ENCODE peak calls at places on chromosomes 13 and 19, in four cellular contexts. V is BJ, D is PC-9, Z is cardiac muscle cell. Y is an unnamed sample.

GRCh38 chr13:48595330-48596127 is 58.2 kb upstream of the CYSLTR2 start:
- DNase-seq in V (no peak), D (peak), Z (peak), Y (peak)

GRCh38 chr19:6712231-6712630 is 8.2 kb downstream of the C3 start:
- DNase-seq in V (no peak), D (no peak), Z (no peak), Y (no peak)

GRCh38 chr19:43901395-43902390 is 33.4 kb downstream of the ZNF45 start:
- DNase-seq in V (peak), D (peak), Z (peak), Y (peak)

GRCh38 chr19:49801966-49802661 is 11.0 kb downstream of the FUZ start:
- DNase-seq in V (peak), D (no peak), Z (peak), Y (peak)

GRCh38 chr13:52599853-52600603 is 42.2 kb upstream of the HNRNPA1L2 start:
- DNase-seq in V (no peak), D (peak), Z (peak), Y (no peak)

GRCh38 chr13:76856141-76856571 is 30.0 kb downstream of the KCTD12 start:
- DNase-seq in V (no peak), D (no peak), Z (peak), Y (peak)

GRCh38 chr19:16654151-16654550 is 5.8 kb downstream of the SMIM7 start:
- DNase-seq in V (no peak), D (no peak), Z (peak), Y (no peak)

GRCh38 chr19:29260477-29261317 is 47.7 kb upstream of the UQCRFS1 start:
- DNase-seq in V (no peak), D (no peak), Z (peak), Y (no peak)

GRCh38 chr13:104008571-104009435 is 942.6 kb upstream of the SLC10A2 start:
- DNase-seq in V (peak), D (no peak), Z (peak), Y (no peak)

GRCh38 chr19:30017172-30017571 is 75.1 kb downstream of the URI1 start:
- DNase-seq in V (no peak), D (no peak), Z (no peak), Y (no peak)

GRCh38 chr19:4059931-4060620 is 6.6 kb downstream of the ZBTB7A start:
- DNase-seq in V (no peak), D (peak), Z (peak), Y (no peak)

GRCh38 chr13:113647351-113648217 is 10.4 kb downstream of the ATP4B start:
- DNase-seq in V (no peak), D (peak), Z (peak), Y (peak)

GRCh38 chr19:23345838-23346237 is 49.4 kb downstream of the ZNF91 start:
- DNase-seq in V (no peak), D (no peak), Z (no peak), Y (no peak)

GRCh38 chr13:110698689-110699088 is 7.2 kb downstream of the CARS2 start:
- DNase-seq in V (no peak), D (no peak), Z (no peak), Y (no peak)

GRCh38 chr19:15249560-15249874 is 17.3 kb upstream of the EPHX3 start:
- DNase-seq in V (no peak), D (no peak), Z (no peak), Y (no peak)

GRCh38 chr19:53545271-53546065 is 7.5 kb downstream of the ZNF331 start:
- DNase-seq in V (peak), D (peak), Z (no peak), Y (no peak)

GRCh38 chr19:53540091-53540490 is 2.1 kb downstream of the ZNF331 start:
- DNase-seq in V (no peak), D (no peak), Z (no peak), Y (no peak)

GRCh38 chr19:53537523-53538377 is at the start of gene ZNF331:
- DNase-seq in V (no peak), D (peak), Z (peak), Y (no peak)

GRCh38 chr19:53538378-53539109 is 599 bp downstream of the ZNF331 start:
- DNase-seq in V (no peak), D (peak), Z (no peak), Y (no peak)

GRCh38 chr19:53541971-53542370 is 4.0 kb downstream of the ZNF331 start:
- DNase-seq in V (no peak), D (no peak), Z (no peak), Y (no peak)
- H3K4me3 ChIP-seq in V (no peak), D (no peak), Z (no peak), Y (no peak)

GRCh38 chr13:57557979-57558529 is 73.5 kb upstream of the PCDH17 start:
- DNase-seq in V (no peak), D (no peak), Z (peak), Y (no peak)
- TF ChIP-seq CTCF in V (no peak), D (peak), Z (no peak), Y (peak)

GRCh38 chr19:58096884-58097283 is 1.1 kb downstream of the ZSCAN18 start:
- DNase-seq in V (no peak), D (no peak), Z (no peak), Y (no peak)

GRCh38 chr19:58097349-58097748 is 682 bp downstream of the ZSCAN18 start:
- DNase-seq in V (no peak), D (no peak), Z (no peak), Y (no peak)

GRCh38 chr19:58095328-58095727 is 2.7 kb downstream of the ZSCAN18 start:
- DNase-seq in V (no peak), D (no peak), Z (no peak), Y (no peak)

GRCh38 chr19:58097783-58098681 is at the start of gene ZSCAN18:
- DNase-seq in V (peak), D (peak), Z (peak), Y (peak)

GRCh38 chr19:58098682-58098998 is 609 bp upstream of the ZSCAN18 start:
- DNase-seq in V (no peak), D (no peak), Z (no peak), Y (no peak)
- H3K4me3 ChIP-seq in V (peak), D (peak), Z (peak), Y (peak)

GRCh38 chr13:24627090-24627714 is 53.0 kb upstream of the ATP12A start:
- DNase-seq in V (no peak), D (peak), Z (peak), Y (no peak)
- TF ChIP-seq CTCF in V (peak), D (peak), Z (peak), Y (peak)

GRCh38 chr19:9768175-9769112 is at the start of gene ZNF846:
- DNase-seq in V (peak), D (peak), Z (peak), Y (peak)
- H3K4me3 ChIP-seq in V (peak), D (peak), Z (peak), Y (peak)

GRCh38 chr13:98556417-98556816 is 20.5 kb downstream of the STK24 start:
- DNase-seq in V (no peak), D (no peak), Z (no peak), Y (no peak)

GRCh38 chr13:98563071-98563470 is 13.8 kb downstream of the STK24 start:
- DNase-seq in V (no peak), D (no peak), Z (no peak), Y (no peak)

GRCh38 chr13:98556968-98557591 is 19.8 kb downstream of the STK24 start:
- DNase-seq in V (no peak), D (no peak), Z (no peak), Y (peak)

DNA sequence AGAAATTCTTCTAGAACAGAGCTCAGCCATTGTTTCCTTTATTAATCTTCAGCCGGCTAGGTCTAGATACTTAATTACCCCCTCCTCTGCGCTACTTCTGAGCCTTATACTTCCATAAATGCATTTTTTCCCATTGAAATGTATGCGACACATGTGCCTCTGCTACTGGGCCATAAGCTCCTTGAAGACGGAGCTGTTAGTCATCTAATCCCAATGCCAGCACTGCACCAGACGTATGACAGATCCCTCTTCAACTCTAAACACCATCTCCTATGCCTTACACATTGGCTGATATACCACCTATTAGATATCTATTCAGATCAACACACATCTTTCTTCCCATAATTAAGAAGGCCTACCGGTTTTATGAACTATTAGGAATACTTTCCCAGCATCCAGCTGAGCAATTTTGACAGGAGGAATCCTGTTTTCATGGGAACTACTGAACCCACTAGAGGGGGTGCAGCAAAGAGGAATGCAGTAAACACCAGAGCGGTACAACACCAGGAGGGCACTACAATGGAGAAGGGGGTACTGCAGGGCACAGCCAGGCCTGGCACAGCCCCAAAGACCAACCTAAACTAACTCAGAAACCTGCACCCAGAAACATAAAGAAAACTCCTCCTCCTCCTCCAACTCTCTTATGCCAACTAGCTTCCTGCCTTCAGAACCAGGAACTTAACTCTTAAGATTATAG is 18.8 kb downstream of the STK24 start:
- DNase-seq in V (no peak), D (no peak), Z (no peak), Y (no peak)
- TF ChIP-seq CTCF in V (no peak), D (no peak), Z (no peak), Y (no peak)

GRCh38 chr19:7844405-7844804 is 14.4 kb downstream of the EVI5L start:
- DNase-seq in V (no peak), D (no peak), Z (no peak), Y (no peak)
- H3K4me3 ChIP-seq in V (no peak), D (no peak), Z (no peak), Y (no peak)

GRCh38 chr19:39196320-39196719 is 444 bp upstream of the NCCRP1 start:
- DNase-seq in V (no peak), D (no peak), Z (no peak), Y (no peak)

GRCh38 chr19:39196860-39197562 is at the start of gene NCCRP1:
- DNase-seq in V (no peak), D (peak), Z (no peak), Y (no peak)

GRCh38 chr19:39195755-39196154 is 1.0 kb upstream of the NCCRP1 start:
- DNase-seq in V (no peak), D (peak), Z (no peak), Y (no peak)

GRCh38 chr19:39199025-39199424 is 2.3 kb downstream of the NCCRP1 start:
- DNase-seq in V (peak), D (no peak), Z (peak), Y (peak)

DNA sequence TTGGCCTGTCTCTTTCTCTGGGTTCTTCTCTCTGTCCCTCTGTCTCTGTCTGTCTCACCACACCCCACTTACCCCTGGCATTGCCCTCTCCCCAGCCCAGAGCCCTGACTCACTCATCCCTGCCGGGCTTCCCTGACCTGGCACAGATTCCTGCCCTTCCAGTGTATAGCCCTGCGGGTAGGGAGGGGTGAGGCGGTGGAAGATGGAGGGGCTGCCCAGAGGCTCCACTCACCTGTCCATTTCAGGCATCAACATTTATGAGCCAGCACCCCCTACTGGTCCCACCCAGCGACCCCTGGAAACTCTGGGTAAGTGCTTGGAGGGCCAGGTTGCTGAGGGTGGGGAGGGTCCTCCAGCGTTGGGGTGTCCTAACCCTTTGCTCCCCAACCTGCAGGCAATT is 1.0 kb downstream of the NCCRP1 start:
- DNase-seq in V (no peak), D (peak), Z (no peak), Y (no peak)
- TF ChIP-seq CTCF in V (no peak), D (peak), Z (no peak), Y (no peak)

DNA sequence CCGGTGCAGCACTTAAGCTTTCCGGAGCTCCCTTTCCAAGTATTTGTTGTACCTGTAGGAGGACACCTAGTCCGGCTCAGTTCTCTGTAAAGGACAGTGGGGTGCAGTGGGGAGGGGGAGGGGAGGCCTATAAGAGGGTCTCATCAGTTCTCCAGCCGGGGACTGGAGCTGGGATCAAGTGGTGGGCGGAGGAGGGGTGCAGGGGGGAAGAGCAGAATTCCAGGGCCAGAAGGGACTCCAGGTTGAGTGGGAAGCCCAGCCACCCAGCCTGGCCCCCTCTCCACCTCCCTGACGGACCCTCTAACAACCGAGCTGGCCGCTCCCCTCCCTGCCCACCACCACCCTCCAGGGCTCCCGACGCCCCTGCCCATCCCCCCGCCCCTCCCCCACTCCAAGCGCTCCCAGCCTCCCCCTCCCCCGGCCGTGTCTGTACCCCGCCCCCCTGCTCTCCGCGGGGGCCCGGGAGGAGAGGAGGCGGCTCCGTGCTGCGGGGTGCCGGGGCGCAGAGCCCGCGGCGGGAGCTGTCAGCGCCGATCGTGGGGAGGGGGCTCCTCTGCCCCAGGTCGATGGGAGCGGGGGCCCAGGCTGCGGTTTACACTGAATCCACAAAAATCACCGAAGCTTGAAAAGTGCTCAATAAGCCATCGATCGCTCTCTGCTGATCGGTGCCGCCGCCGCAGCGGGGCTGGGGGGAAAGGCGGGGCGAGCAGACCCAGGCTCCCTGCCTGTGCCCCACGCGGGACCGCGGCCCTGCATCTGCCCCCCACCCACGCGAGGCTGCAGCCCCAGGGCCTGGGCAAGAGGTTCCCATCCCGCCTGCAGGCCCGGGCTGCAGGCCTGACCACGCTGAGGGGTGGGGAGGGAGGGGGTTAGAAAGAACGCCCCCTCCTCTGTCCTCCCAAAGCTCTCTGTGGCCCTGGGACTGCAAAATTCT is 34.7 kb upstream of the ONECUT3 start:
- DNase-seq in V (no peak), D (no peak), Z (no peak), Y (no peak)
- H3K4me3 ChIP-seq in V (no peak), D (no peak), Z (peak), Y (no peak)